ENCODE peak calls at places on chromosome 13, in ten cellular contexts. One of them, this sample, is unnamed. For H3K4me1, the result is how much of the 10 kb centered on the place peaks cover.

GRCh38 chr13:101919541-101920306 is 467.2 kb downstream of the ITGBL1 start:
- DNase-seq in tibial nerve: no peak
- DNase-seq in SK-N-SH: peak
- DNase-seq in cardiac muscle cell: peak
- DNase-seq in fibroblast of lung: peak
- DNase-seq in effector memory CD4-positive, alpha-beta T cell: no peak
- DNase-seq in psoas muscle: no peak
- DNase-seq in left ventricle myocardium inferior: peak
- DNase-seq in body of pancreas: no peak
- DNase-seq in Peyer's patch: no peak
- DNase-seq in this sample: peak

GRCh38 chr13:94435604-94436226 is 43.8 kb downstream of the DCT start:
- DNase-seq in tibial nerve: no peak
- DNase-seq in SK-N-SH: peak
- DNase-seq in cardiac muscle cell: peak
- DNase-seq in fibroblast of lung: peak
- DNase-seq in effector memory CD4-positive, alpha-beta T cell: no peak
- DNase-seq in psoas muscle: no peak
- DNase-seq in left ventricle myocardium inferior: no peak
- DNase-seq in body of pancreas: no peak
- DNase-seq in Peyer's patch: no peak
- DNase-seq in this sample: no peak

GRCh38 chr13:97107815-97108534 is 113.7 kb upstream of the OXGR1 start:
- DNase-seq in tibial nerve: no peak
- DNase-seq in SK-N-SH: peak
- DNase-seq in cardiac muscle cell: no peak
- DNase-seq in fibroblast of lung: no peak
- DNase-seq in effector memory CD4-positive, alpha-beta T cell: no peak
- DNase-seq in psoas muscle: no peak
- DNase-seq in left ventricle myocardium inferior: no peak
- DNase-seq in body of pancreas: no peak
- DNase-seq in Peyer's patch: no peak
- DNase-seq in this sample: no peak

GRCh38 chr13:86932935-86933334 is 738.2 kb upstream of the SLITRK5 start:
- DNase-seq in tibial nerve: no peak
- DNase-seq in SK-N-SH: no peak
- DNase-seq in cardiac muscle cell: peak
- DNase-seq in fibroblast of lung: peak
- DNase-seq in effector memory CD4-positive, alpha-beta T cell: no peak
- DNase-seq in psoas muscle: no peak
- DNase-seq in left ventricle myocardium inferior: no peak
- DNase-seq in body of pancreas: no peak
- DNase-seq in Peyer's patch: no peak
- DNase-seq in this sample: no peak

GRCh38 chr13:108342369-108343289 is 73.1 kb downstream of the TNFSF13B start:
- DNase-seq in tibial nerve: no peak
- DNase-seq in SK-N-SH: peak
- DNase-seq in cardiac muscle cell: peak
- DNase-seq in fibroblast of lung: peak
- DNase-seq in effector memory CD4-positive, alpha-beta T cell: peak
- DNase-seq in psoas muscle: no peak
- DNase-seq in left ventricle myocardium inferior: no peak
- DNase-seq in body of pancreas: no peak
- DNase-seq in Peyer's patch: no peak
- DNase-seq in this sample: no peak

GRCh38 chr13:42041684-42042035 is 6.8 kb upstream of the DGKH start:
- DNase-seq in tibial nerve: peak
- DNase-seq in SK-N-SH: peak
- DNase-seq in cardiac muscle cell: peak
- DNase-seq in fibroblast of lung: peak
- DNase-seq in effector memory CD4-positive, alpha-beta T cell: no peak
- DNase-seq in psoas muscle: peak
- DNase-seq in left ventricle myocardium inferior: peak
- DNase-seq in body of pancreas: peak
- DNase-seq in Peyer's patch: peak
- DNase-seq in this sample: peak

GRCh38 chr13:82917984-82918383 is 964.3 kb downstream of the SLITRK1 start:
- DNase-seq in tibial nerve: no peak
- DNase-seq in SK-N-SH: no peak
- DNase-seq in cardiac muscle cell: no peak
- DNase-seq in fibroblast of lung: no peak
- DNase-seq in effector memory CD4-positive, alpha-beta T cell: no peak
- DNase-seq in psoas muscle: no peak
- DNase-seq in left ventricle myocardium inferior: no peak
- DNase-seq in body of pancreas: no peak
- DNase-seq in Peyer's patch: no peak
- DNase-seq in this sample: no peak

GRCh38 chr13:98370806-98371553 is 193.9 kb upstream of the RNF113B start:
- DNase-seq in tibial nerve: peak
- DNase-seq in SK-N-SH: no peak
- DNase-seq in cardiac muscle cell: peak
- DNase-seq in fibroblast of lung: peak
- DNase-seq in effector memory CD4-positive, alpha-beta T cell: no peak
- DNase-seq in psoas muscle: no peak
- DNase-seq in left ventricle myocardium inferior: peak
- DNase-seq in body of pancreas: peak
- DNase-seq in Peyer's patch: no peak
- DNase-seq in this sample: no peak

GRCh38 chr13:30634838-30635237 is 17.1 kb downstream of the USPL1 start:
- DNase-seq in tibial nerve: no peak
- DNase-seq in SK-N-SH: no peak
- DNase-seq in cardiac muscle cell: no peak
- DNase-seq in fibroblast of lung: no peak
- DNase-seq in effector memory CD4-positive, alpha-beta T cell: no peak
- DNase-seq in psoas muscle: no peak
- DNase-seq in left ventricle myocardium inferior: no peak
- DNase-seq in body of pancreas: no peak
- DNase-seq in Peyer's patch: no peak
- DNase-seq in this sample: no peak

DNA sequence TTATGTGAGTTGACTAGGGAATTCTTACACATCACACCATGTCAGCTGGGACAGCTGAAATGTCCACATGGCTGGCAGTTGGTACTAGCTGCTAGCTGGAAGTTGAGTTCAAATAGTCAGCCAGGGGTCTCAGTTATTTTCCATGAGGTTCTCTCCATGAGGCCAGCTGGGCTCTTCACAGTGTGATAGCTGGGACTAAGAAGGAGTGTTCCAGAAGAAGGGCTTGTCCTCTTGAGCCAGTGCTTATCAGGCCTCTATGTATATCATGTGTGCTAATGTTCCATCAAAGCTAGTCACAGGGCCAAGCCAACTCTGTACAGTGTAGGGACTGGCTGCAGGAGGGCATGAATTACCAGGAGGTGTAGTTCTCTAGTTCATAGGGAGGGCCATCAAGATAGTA is 11.8 kb downstream of the USPL1 start:
- DNase-seq in tibial nerve: no peak
- DNase-seq in SK-N-SH: no peak
- DNase-seq in cardiac muscle cell: peak
- DNase-seq in fibroblast of lung: no peak
- DNase-seq in effector memory CD4-positive, alpha-beta T cell: no peak
- DNase-seq in psoas muscle: no peak
- DNase-seq in left ventricle myocardium inferior: no peak
- DNase-seq in body of pancreas: no peak
- DNase-seq in Peyer's patch: no peak
- DNase-seq in this sample: no peak
- H3K4me1 ChIP-seq in tibial nerve: under half
- H3K4me1 ChIP-seq in SK-N-SH: under half
- H3K4me1 ChIP-seq in cardiac muscle cell: under half
- H3K4me1 ChIP-seq in fibroblast of lung: under half
- H3K4me1 ChIP-seq in effector memory CD4-positive, alpha-beta T cell: under half
- H3K4me1 ChIP-seq in psoas muscle: under half
- H3K4me1 ChIP-seq in left ventricle myocardium inferior: under half
- H3K4me1 ChIP-seq in body of pancreas: under half
- H3K4me1 ChIP-seq in Peyer's patch: under half
- H3K4me1 ChIP-seq in this sample: under half

DNA sequence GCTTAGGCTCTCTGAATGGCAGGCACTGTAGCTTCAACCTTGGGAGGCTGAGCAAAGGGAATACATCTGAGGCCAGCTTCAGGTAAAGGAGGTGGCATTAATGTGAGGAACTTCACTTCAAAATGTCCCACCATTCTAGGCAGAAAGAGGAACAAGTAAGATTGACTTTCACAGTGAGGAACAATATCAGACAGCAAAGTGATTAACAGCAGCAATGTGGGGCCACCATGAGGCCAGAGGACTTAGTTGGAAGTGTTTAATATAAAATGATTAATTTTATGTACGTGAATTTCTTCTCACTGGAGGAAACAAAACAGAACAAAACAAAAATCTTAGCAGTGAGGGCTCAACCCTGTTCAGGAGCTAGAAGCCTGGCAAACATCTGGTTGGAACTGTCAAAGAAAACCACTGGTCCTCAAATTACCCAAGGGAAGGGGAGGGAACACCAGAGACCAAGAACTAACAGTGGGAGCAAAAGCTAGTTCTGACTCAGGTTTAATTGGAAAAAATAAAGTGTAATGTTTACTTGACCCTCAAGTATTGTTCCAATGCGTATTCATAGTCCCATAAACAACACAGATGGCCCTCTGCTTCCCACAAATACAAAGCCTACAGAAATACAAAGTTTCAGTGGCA is 43.9 kb upstream of the FRY start:
- DNase-seq in tibial nerve: no peak
- DNase-seq in SK-N-SH: no peak
- DNase-seq in cardiac muscle cell: no peak
- DNase-seq in fibroblast of lung: no peak
- DNase-seq in effector memory CD4-positive, alpha-beta T cell: no peak
- DNase-seq in psoas muscle: no peak
- DNase-seq in left ventricle myocardium inferior: no peak
- DNase-seq in body of pancreas: no peak
- DNase-seq in Peyer's patch: no peak
- DNase-seq in this sample: no peak
- H3K27ac ChIP-seq in tibial nerve: no peak
- H3K27ac ChIP-seq in SK-N-SH: no peak
- H3K27ac ChIP-seq in cardiac muscle cell: no peak
- H3K27ac ChIP-seq in fibroblast of lung: no peak
- H3K27ac ChIP-seq in effector memory CD4-positive, alpha-beta T cell: no peak
- H3K27ac ChIP-seq in psoas muscle: no peak
- H3K27ac ChIP-seq in left ventricle myocardium inferior: no peak
- H3K27ac ChIP-seq in body of pancreas: no peak
- H3K27ac ChIP-seq in Peyer's patch: no peak
- H3K27ac ChIP-seq in this sample: no peak

DNA sequence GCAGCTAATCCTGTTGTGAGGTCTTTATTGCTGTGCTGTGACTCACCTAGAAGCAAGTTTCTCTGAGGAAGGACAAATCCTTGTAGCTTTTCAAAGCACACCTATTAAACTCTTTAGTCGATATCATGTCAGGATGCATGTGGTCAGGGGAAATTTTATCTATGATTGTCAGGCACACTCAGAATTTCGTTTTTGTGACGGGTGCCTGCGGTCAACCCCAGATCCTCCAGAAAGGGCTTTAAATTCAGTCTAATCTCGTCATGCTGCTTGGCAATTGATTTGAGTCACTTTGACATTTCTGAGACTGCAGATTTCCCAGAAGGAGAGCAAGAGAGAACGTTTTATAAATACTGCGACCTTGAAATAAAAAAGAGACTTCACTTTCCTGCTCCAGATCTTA is 316.9 kb downstream of the FGF9 start:
- DNase-seq in tibial nerve: no peak
- DNase-seq in SK-N-SH: no peak
- DNase-seq in cardiac muscle cell: no peak
- DNase-seq in fibroblast of lung: no peak
- DNase-seq in effector memory CD4-positive, alpha-beta T cell: no peak
- DNase-seq in psoas muscle: no peak
- DNase-seq in left ventricle myocardium inferior: no peak
- DNase-seq in body of pancreas: no peak
- DNase-seq in Peyer's patch: no peak
- DNase-seq in this sample: no peak
- H3K4me1 ChIP-seq in tibial nerve: under half
- H3K4me1 ChIP-seq in SK-N-SH: under half
- H3K4me1 ChIP-seq in cardiac muscle cell: under half
- H3K4me1 ChIP-seq in fibroblast of lung: under half
- H3K4me1 ChIP-seq in effector memory CD4-positive, alpha-beta T cell: under half
- H3K4me1 ChIP-seq in psoas muscle: under half
- H3K4me1 ChIP-seq in left ventricle myocardium inferior: under half
- H3K4me1 ChIP-seq in body of pancreas: under half
- H3K4me1 ChIP-seq in Peyer's patch: under half
- H3K4me1 ChIP-seq in this sample: under half

GRCh38 chr13:114111577-114111976 is 20.8 kb downstream of the RASA3 start:
- DNase-seq in tibial nerve: no peak
- DNase-seq in SK-N-SH: no peak
- DNase-seq in cardiac muscle cell: no peak
- DNase-seq in fibroblast of lung: peak
- DNase-seq in effector memory CD4-positive, alpha-beta T cell: no peak
- DNase-seq in psoas muscle: peak
- DNase-seq in left ventricle myocardium inferior: no peak
- DNase-seq in body of pancreas: no peak
- DNase-seq in Peyer's patch: peak
- DNase-seq in this sample: no peak
- H3K27ac ChIP-seq in tibial nerve: no peak
- H3K27ac ChIP-seq in SK-N-SH: no peak
- H3K27ac ChIP-seq in cardiac muscle cell: peak
- H3K27ac ChIP-seq in fibroblast of lung: peak
- H3K27ac ChIP-seq in effector memory CD4-positive, alpha-beta T cell: peak
- H3K27ac ChIP-seq in psoas muscle: peak
- H3K27ac ChIP-seq in left ventricle myocardium inferior: no peak
- H3K27ac ChIP-seq in body of pancreas: no peak
- H3K27ac ChIP-seq in Peyer's patch: peak
- H3K27ac ChIP-seq in this sample: no peak

DNA sequence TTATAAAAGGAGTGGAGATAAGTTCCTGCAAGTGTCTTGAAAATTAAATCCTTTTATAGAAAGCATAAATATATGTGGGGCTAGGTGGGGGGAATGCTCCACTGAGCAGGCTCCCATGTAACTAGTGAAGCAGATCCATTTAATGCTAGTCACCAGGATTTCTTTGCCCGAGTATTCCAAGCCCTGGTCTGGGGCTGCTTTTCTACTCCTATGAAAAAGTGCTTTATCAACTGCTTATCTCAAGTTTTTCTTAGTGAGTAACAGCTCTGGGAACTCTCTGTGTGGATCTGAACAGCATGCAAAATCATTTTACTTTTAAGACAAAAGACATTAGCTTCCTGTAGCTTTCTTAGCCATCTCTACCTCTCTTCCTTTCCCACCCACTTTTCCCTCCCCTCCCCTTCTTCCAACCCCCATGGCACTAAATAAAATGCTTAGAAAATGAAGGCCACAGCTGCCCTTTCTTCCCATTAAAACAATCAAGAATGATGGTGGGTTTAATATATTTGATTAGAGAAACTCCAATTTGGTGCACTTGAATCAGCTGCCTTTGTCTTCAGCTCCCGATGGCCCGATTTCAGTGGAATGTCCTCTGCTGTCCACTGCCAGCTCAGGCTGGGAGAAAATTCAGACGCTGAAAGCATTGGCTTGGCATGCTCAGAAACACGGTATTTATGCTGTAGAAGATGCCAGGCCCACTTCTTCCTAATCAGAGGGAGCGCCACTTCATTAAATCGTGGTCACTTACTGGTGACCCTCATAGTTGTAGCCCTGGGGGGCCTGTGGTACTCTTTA is 475.1 kb downstream of the FOXO1 start:
- DNase-seq in tibial nerve: no peak
- DNase-seq in SK-N-SH: no peak
- DNase-seq in cardiac muscle cell: peak
- DNase-seq in fibroblast of lung: peak
- DNase-seq in effector memory CD4-positive, alpha-beta T cell: no peak
- DNase-seq in psoas muscle: no peak
- DNase-seq in left ventricle myocardium inferior: no peak
- DNase-seq in body of pancreas: no peak
- DNase-seq in Peyer's patch: no peak
- DNase-seq in this sample: no peak
- H3K4me1 ChIP-seq in tibial nerve: half or more
- H3K4me1 ChIP-seq in SK-N-SH: under half
- H3K4me1 ChIP-seq in cardiac muscle cell: under half
- H3K4me1 ChIP-seq in fibroblast of lung: under half
- H3K4me1 ChIP-seq in effector memory CD4-positive, alpha-beta T cell: under half
- H3K4me1 ChIP-seq in psoas muscle: under half
- H3K4me1 ChIP-seq in left ventricle myocardium inferior: under half
- H3K4me1 ChIP-seq in body of pancreas: under half
- H3K4me1 ChIP-seq in Peyer's patch: under half
- H3K4me1 ChIP-seq in this sample: under half